ENCODE peak calls at places on chromosome 20, in five cellular contexts. W is CD8-positive, alpha-beta T cell; N is PC-9; A is ovary; I is heart left ventricle. D is an unnamed sample. For H3K9me3 and H3K4me1, the result is how much of the 10 kb centered on the place peaks cover.

GRCh38 chr20:53660078-53660909 is 66.7 kb upstream of the ZNF217 start:
- DNase-seq in W (no peak), N (no peak), A (peak), I (no peak), D (no peak)

GRCh38 chr20:44027686-44028340 is 113.2 kb downstream of the TOX2 start:
- DNase-seq in W (no peak), N (no peak), A (no peak), I (no peak), D (no peak)

GRCh38 chr20:50039706-50040431 is 57.1 kb downstream of the SNAI1 start:
- DNase-seq in W (no peak), N (no peak), A (no peak), I (no peak), D (no peak)

GRCh38 chr20:49303211-49303610 is 25.4 kb upstream of the ZNFX1 start:
- DNase-seq in W (no peak), N (no peak), A (no peak), I (no peak), D (no peak)

GRCh38 chr20:4681971-4682370 is 39.7 kb upstream of the PRND start:
- DNase-seq in W (no peak), N (no peak), A (no peak), I (no peak), D (no peak)

GRCh38 chr20:50992336-50992732 is 30.6 kb downstream of the KCNG1 start:
- DNase-seq in W (no peak), N (no peak), A (no peak), I (no peak), D (no peak)

GRCh38 chr20:31569163-31570020 is 35.7 kb upstream of the ID1 start:
- DNase-seq in W (peak), N (peak), A (peak), I (peak), D (peak)

GRCh38 chr20:574297-574942 is 30.8 kb upstream of the CSNK2A1 start:
- DNase-seq in W (no peak), N (no peak), A (no peak), I (peak), D (peak)

GRCh38 chr20:42391807-42392206 is 773.6 kb upstream of the CHD6 start:
- DNase-seq in W (no peak), N (no peak), A (no peak), I (no peak), D (no peak)

GRCh38 chr20:48142258-48142657 is 357.0 kb upstream of the SULF2 start:
- DNase-seq in W (no peak), N (no peak), A (no peak), I (no peak), D (no peak)

GRCh38 chr20:13119583-13119982 is 101.5 kb upstream of the ISM1 start:
- DNase-seq in W (no peak), N (no peak), A (no peak), I (no peak), D (peak)

GRCh38 chr20:37729909-37730308 is 36.1 kb downstream of the CTNNBL1 start:
- DNase-seq in W (no peak), N (no peak), A (no peak), I (no peak), D (no peak)

GRCh38 chr20:37394543-37395410 is 48.8 kb downstream of the SRC start:
- DNase-seq in W (no peak), N (no peak), A (no peak), I (no peak), D (no peak)

GRCh38 chr20:63064745-63065711 is 58.3 kb upstream of the BHLHE23 start:
- DNase-seq in W (no peak), N (no peak), A (no peak), I (peak), D (no peak)

GRCh38 chr20:20343886-20344381 is 24.0 kb upstream of the INSM1 start:
- DNase-seq in W (no peak), N (no peak), A (no peak), I (no peak), D (no peak)

GRCh38 chr20:8255945-8256632 is 124.0 kb downstream of the PLCB1 start:
- DNase-seq in W (no peak), N (no peak), A (no peak), I (no peak), D (no peak)

GRCh38 chr20:19649041-19649440 is 109.0 kb upstream of the RIN2 start:
- DNase-seq in W (no peak), N (no peak), A (no peak), I (no peak), D (no peak)

GRCh38 chr20:50202677-50203076 is 12.0 kb downstream of the CEBPB start:
- DNase-seq in W (no peak), N (peak), A (no peak), I (no peak), D (no peak)

GRCh38 chr20:2798814-2799213 is 1.6 kb downstream of the CPXM1 start:
- DNase-seq in W (no peak), N (peak), A (no peak), I (no peak), D (no peak)

GRCh38 chr20:44039147-44039546 is 124.5 kb downstream of the TOX2 start:
- DNase-seq in W (no peak), N (no peak), A (no peak), I (no peak), D (no peak)

GRCh38 chr20:51811514-51811913 is 9.2 kb upstream of the SALL4 start:
- DNase-seq in W (no peak), N (no peak), A (no peak), I (no peak), D (no peak)

GRCh38 chr20:3046677-3047462 is 1.0 kb downstream of the MRPS26 start:
- DNase-seq in W (no peak), N (peak), A (no peak), I (peak), D (no peak)

GRCh38 chr20:1509237-1509636 is 18.0 kb upstream of the SIRPB2 start:
- DNase-seq in W (peak), N (no peak), A (no peak), I (no peak), D (no peak)

GRCh38 chr20:58271596-58272460 is 37.7 kb upstream of the RAB22A start:
- DNase-seq in W (no peak), N (no peak), A (no peak), I (no peak), D (no peak)

GRCh38 chr20:15146948-15147347 is 809.5 kb upstream of the FLRT3 start:
- DNase-seq in W (no peak), N (no peak), A (no peak), I (no peak), D (no peak)

GRCh38 chr20:51890003-51890402 is 87.7 kb upstream of the SALL4 start:
- DNase-seq in W (no peak), N (no peak), A (no peak), I (no peak), D (no peak)

GRCh38 chr20:8153281-8153908 is 21.3 kb downstream of the PLCB1 start:
- DNase-seq in W (no peak), N (no peak), A (no peak), I (no peak), D (no peak)

DNA sequence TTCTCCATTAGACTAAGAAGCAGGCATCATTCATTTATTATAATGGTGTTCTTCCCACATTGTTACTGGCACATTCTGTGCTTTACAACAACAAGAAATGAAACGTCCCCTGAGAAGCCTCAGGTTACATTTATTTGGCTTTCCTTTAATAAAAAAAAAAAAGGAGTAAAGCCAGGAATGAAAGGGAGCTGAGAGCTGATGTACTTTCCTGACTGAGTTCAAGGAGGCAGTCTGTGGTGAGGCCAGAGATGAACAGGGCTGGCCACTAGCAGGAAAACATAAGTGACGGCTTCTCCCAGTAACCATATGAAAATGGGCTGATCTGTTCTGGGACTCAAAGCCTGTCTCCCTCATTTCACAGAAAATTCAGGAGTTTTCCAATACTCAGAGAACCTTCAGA is 742.1 kb downstream of the MAFB start:
- DNase-seq in W (no peak), N (no peak), A (no peak), I (no peak), D (no peak)
- H3K9me3 ChIP-seq in W (under half), N (under half), A (under half), I (under half), D (under half)

GRCh38 chr20:34675561-34675960 is 1.3 kb downstream of the PIGU start:
- DNase-seq in W (no peak), N (no peak), A (no peak), I (no peak), D (no peak)

GRCh38 chr20:34673411-34673810 is 3.5 kb downstream of the PIGU start:
- DNase-seq in W (no peak), N (no peak), A (no peak), I (no peak), D (no peak)

GRCh38 chr20:34675993-34676641 is 775 bp downstream of the PIGU start:
- DNase-seq in W (no peak), N (no peak), A (no peak), I (no peak), D (no peak)

GRCh38 chr20:34680586-34680985 is 3.7 kb upstream of the PIGU start:
- DNase-seq in W (no peak), N (peak), A (no peak), I (no peak), D (no peak)

DNA sequence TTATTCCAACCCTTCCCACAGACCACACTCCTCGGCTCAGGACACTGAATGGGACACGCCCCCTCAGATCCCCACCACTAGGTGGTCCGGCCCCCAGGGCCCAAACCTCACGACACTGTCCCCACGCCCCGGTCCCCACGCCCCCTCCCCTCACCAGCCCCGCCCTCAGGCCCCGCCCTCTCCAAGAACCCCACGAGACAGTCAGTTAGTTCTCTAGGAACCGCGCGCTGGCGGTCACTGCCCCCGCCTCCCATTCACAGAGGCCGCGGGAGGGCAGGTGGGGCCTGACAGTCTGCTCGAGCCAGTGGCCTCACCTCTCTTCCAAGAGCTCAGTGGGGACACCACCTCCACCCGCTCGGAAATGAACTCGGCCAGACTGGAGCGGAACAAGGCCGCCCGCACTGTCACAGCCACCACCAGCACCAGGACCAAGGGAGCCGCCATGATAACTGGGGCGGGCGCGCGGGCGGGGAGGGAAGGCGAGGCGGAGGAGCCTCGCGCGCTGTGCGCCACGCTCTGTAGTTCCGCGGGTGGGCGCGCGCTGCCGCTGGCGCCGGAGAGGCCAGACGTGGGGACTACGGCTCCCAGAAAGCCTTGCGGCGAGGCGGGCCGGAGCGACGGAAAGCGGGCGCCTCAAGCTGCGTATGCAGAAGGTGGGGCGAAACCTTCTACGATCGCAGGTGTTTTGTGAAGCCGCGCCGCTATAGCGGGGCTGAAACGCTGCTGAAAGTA is at the start of gene PIGU:
- DNase-seq in W (peak), N (peak), A (peak), I (peak), D (peak)
- TF ChIP-seq CTCF in W (no peak), N (no peak), A (peak), I (peak), D (peak)

GRCh38 chr20:45926731-45927070 is 7.8 kb upstream of the PCIF1 start:
- DNase-seq in W (no peak), N (no peak), A (no peak), I (no peak), D (no peak)
- H3K4me1 ChIP-seq in W (under half), N (under half), A (under half), I (under half), D (under half)

GRCh38 chr20:24064915-24065314 is 76.3 kb upstream of the GGTLC1 start:
- DNase-seq in W (no peak), N (no peak), A (no peak), I (no peak), D (no peak)

GRCh38 chr20:24064092-24064491 is 75.5 kb upstream of the GGTLC1 start:
- DNase-seq in W (no peak), N (no peak), A (no peak), I (no peak), D (no peak)

GRCh38 chr20:24059174-24059573 is 70.6 kb upstream of the GGTLC1 start:
- DNase-seq in W (no peak), N (no peak), A (no peak), I (no peak), D (no peak)

GRCh38 chr20:24063100-24063499 is 74.5 kb upstream of the GGTLC1 start:
- DNase-seq in W (no peak), N (no peak), A (no peak), I (no peak), D (no peak)

DNA sequence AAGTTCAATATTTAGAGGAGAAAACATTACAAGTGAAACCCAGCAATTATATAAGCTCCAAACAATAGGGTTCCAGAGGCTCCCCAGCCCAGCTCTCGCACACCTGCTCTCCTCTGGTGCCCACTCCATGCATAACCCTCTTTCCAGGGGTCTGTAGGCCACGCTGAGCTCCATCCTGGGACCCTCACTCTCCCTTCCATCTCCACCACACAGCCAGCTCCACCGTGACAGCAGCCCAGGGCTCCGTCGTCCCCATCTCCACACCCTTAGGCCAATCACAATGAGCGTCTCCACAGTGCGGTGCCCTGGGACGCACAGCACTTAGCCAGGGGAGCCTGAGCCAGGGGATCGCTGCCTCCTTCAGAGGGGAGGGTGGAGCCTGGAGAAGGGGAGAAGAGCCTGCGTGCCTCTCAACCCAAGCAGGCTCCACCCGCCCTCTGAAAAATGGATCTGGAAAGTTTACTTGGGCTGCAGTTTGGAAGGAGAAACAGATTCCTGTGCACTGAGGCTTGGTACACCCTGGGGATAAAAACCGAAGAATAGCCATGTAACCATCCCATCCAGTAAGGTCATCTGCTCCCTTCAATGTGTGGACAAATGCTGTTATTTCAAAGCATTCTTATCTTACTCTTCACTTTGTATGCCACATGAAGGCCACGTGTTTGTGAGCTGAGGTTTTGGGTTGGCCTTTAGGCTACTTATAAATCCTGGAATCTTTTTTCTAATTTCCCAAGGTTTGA is 72.4 kb upstream of the GGTLC1 start:
- DNase-seq in W (no peak), N (no peak), A (no peak), I (no peak), D (no peak)
- H3K9me3 ChIP-seq in W (under half), N (under half), A (under half), I (under half), D (under half)